ENCODE peak calls at places on chromosome 5, in nine cellular contexts. W, X, J, B, K, O, U, N and P are unnamed samples.
A peak's percentile ranks its signal among the peaks of the same experiment; 100 is the strongest.

GRCh38 chr5:160213537-160213936 is 15.8 kb upstream of the FABP6 start:
- DNase-seq in K (no peak), O (no peak), X (no peak), J (no peak), W (no peak), N (no peak), U (no peak), B (no peak), P (no peak)

GRCh38 chr5:71932131-71932635 is 175.1 kb upstream of the MAP1B start:
- DNase-seq in B (no peak), N (no peak), X (peak; percentile 20), K (peak; percentile 11), W (no peak), J (peak; percentile 21), O (no peak), U (no peak), P (peak; percentile 6)

GRCh38 chr5:15366676-15367391 is 133.1 kb upstream of the FBXL7 start:
- DNase-seq in B (no peak), N (no peak), X (no peak), W (no peak), J (peak; percentile 84), U (no peak), O (no peak), K (peak; percentile 84), P (peak; percentile 38)

GRCh38 chr5:143812085-143812705 is at the start of gene HMHB1:
- DNase-seq in N (no peak), O (no peak), W (no peak), B (no peak), K (no peak), X (no peak), J (no peak), U (no peak), P (no peak)

GRCh38 chr5:59648949-59649921 is 244.3 kb downstream of the PDE4D start:
- DNase-seq in N (peak; percentile 37), X (no peak), B (no peak), J (peak; percentile 92), K (peak; percentile 96), O (no peak), U (peak; percentile 55), W (no peak), P (no peak)

GRCh38 chr5:108259306-108259705 is 122.6 kb downstream of the FBXL17 start:
- DNase-seq in X (no peak), B (peak; percentile 19), O (no peak), U (no peak), J (peak; percentile 27), K (peak; percentile 38), W (no peak), N (no peak), P (peak; percentile 10)

GRCh38 chr5:96875805-96876291 is 452 bp upstream of the ERAP2 start:
- DNase-seq in U (no peak), K (no peak), O (no peak), X (no peak), J (no peak), W (no peak), B (no peak), N (peak; percentile 42), P (no peak)

GRCh38 chr5:104540448-104540847 is 977.9 kb upstream of the NUDT12 start:
- DNase-seq in X (no peak), U (no peak), W (no peak), J (peak; percentile 79), B (no peak), O (no peak), N (no peak), K (peak; percentile 82), P (peak; percentile 86)

GRCh38 chr5:160744253-160745112 is 107.5 kb downstream of the ATP10B start:
- DNase-seq in B (no peak), X (no peak), W (no peak), K (no peak), U (no peak), N (no peak), O (no peak), J (no peak), P (no peak)

GRCh38 chr5:172802585-172803176 is 31.4 kb upstream of the ERGIC1 start:
- DNase-seq in N (no peak), W (no peak), K (peak; percentile 70), J (peak; percentile 68), O (no peak), X (no peak), B (peak; percentile 58), U (no peak), P (peak; percentile 67)

GRCh38 chr5:59193616-59194319 is 610.9 kb downstream of the RAB3C start:
- DNase-seq in U (no peak), B (peak; percentile 98), J (peak; percentile 95), K (peak; percentile 94), X (no peak), W (peak; percentile 61), N (no peak), O (no peak), P (peak; percentile 95)

GRCh38 chr5:21087766-21088165 is 1099.8 kb upstream of the CDH18 start:
- DNase-seq in J (no peak), O (no peak), X (no peak), K (no peak), W (no peak), B (no peak), N (no peak), U (no peak), P (no peak)

GRCh38 chr5:34042302-34042701 is 711 bp downstream of the C1QTNF3 start:
- DNase-seq in N (no peak), U (no peak), O (peak; percentile 21), J (no peak), B (no peak), K (no peak), X (no peak), W (peak; percentile 24), P (no peak)

GRCh38 chr5:14347522-14347921 is 204.4 kb downstream of the TRIO start:
- DNase-seq in U (no peak), K (no peak), B (no peak), J (no peak), X (no peak), W (no peak), O (no peak), N (no peak), P (no peak)

GRCh38 chr5:132080595-132080994 is 7.0 kb downstream of the CSF2 start:
- DNase-seq in X (no peak), N (no peak), U (no peak), O (no peak), B (no peak), J (no peak), W (no peak), K (no peak), P (no peak)

GRCh38 chr5:71922584-71923106 is 184.6 kb upstream of the MAP1B start:
- DNase-seq in X (no peak), J (peak; percentile 90), U (no peak), O (no peak), B (peak; percentile 71), K (peak; percentile 88), W (no peak), N (no peak), P (peak; percentile 86)

GRCh38 chr5:180467028-180467427 is 27.2 kb upstream of the CNOT6 start:
- DNase-seq in W (peak; percentile 30), J (peak; percentile 39), B (no peak), N (no peak), K (peak; percentile 46), O (no peak), U (peak; percentile 70), X (peak; percentile 40), P (no peak)

GRCh38 chr5:120252839-120253238 is 211.3 kb upstream of the PRR16 start:
- DNase-seq in K (peak; percentile 16), J (peak; percentile 8), O (no peak), N (no peak), U (no peak), W (no peak), B (peak; percentile 41), X (no peak), P (peak; percentile 34)

GRCh38 chr5:87115839-87116364 is 151.8 kb upstream of the RASA1 start:
- DNase-seq in X (no peak), N (no peak), J (no peak), U (no peak), B (no peak), O (no peak), W (no peak), K (no peak), P (no peak)

GRCh38 chr5:135894271-135894670 is 1.4 kb downstream of the IL9 start:
- DNase-seq in J (no peak), N (no peak), B (no peak), U (no peak), K (no peak), X (no peak), W (no peak), O (no peak), P (no peak)

GRCh38 chr5:135890296-135890695 is 5.3 kb downstream of the IL9 start:
- DNase-seq in K (peak; percentile 52), B (no peak), J (peak; percentile 14), O (no peak), U (no peak), N (no peak), W (no peak), X (no peak), P (no peak)

GRCh38 chr5:135890867-135891266 is 4.8 kb downstream of the IL9 start:
- DNase-seq in B (no peak), N (no peak), O (no peak), U (no peak), X (no peak), J (no peak), W (no peak), K (no peak), P (no peak)

GRCh38 chr5:135891280-135891679 is 4.4 kb downstream of the IL9 start:
- DNase-seq in X (no peak), K (peak; percentile 68), W (no peak), B (no peak), N (no peak), J (peak; percentile 21), U (no peak), O (no peak), P (no peak)

GRCh38 chr5:135891804-135892203 is 3.8 kb downstream of the IL9 start:
- DNase-seq in U (no peak), W (no peak), B (no peak), J (no peak), K (no peak), O (peak; percentile 51), N (no peak), X (no peak), P (no peak)
- TF ChIP-seq CTCF in U (no peak), W (no peak), B (peak; percentile 26), J (peak; percentile 24), K (peak; percentile 24), O (peak; percentile 63), N (peak; percentile 31), X (no peak), P (peak; percentile 31)

GRCh38 chr5:141402553-141403328 is at the start of gene PCDHGA9:
- DNase-seq in X (no peak), N (no peak), U (no peak), K (peak; percentile 49), B (no peak), W (no peak), J (peak; percentile 56), O (no peak), P (peak; percentile 42)
- TF ChIP-seq CTCF in X (no peak), N (no peak), U (no peak), K (peak; percentile 39), B (peak; percentile 45), W (peak; percentile 46), J (peak; percentile 38), O (no peak), P (peak; percentile 39)

GRCh38 chr5:139684881-139685749 is 37.0 kb downstream of the CXXC5 start:
- DNase-seq in X (peak; percentile 90), O (no peak), K (no peak), N (no peak), B (no peak), J (no peak), W (peak; percentile 71), U (peak; percentile 75), P (no peak)
- TF ChIP-seq CTCF in X (no peak), O (peak; percentile 7), K (no peak), N (peak; percentile 28), B (peak; percentile 51), J (no peak), W (peak; percentile 35), U (peak; percentile 30), P (peak; percentile 23)

GRCh38 chr5:10834695-10835094 is 73.7 kb upstream of the DAP start:
- DNase-seq in K (no peak), W (no peak), O (no peak), X (no peak), J (no peak), N (no peak), B (no peak), U (no peak), P (no peak)
- TF ChIP-seq CTCF in K (no peak), W (no peak), O (no peak), X (no peak), J (no peak), N (no peak), B (no peak), U (no peak), P (no peak)